ENCODE peak calls at places on chromosomes 3 and 15, in four cellular contexts. One of them, this sample, is unnamed.
A peak's percentile ranks its signal among the peaks of the same experiment; 100 is the strongest.

GRCh38 chr15:35141743-35142356 is 56.8 kb upstream of the NANOGP8 start:
- DNase-seq in HCT116: no peak
- DNase-seq in testis: no peak
- DNase-seq in fibroblast of villous mesenchyme: peak; percentile 95
- DNase-seq in this sample: no peak

GRCh38 chr3:69219101-69219708 is 96.8 kb upstream of the LMOD3 start:
- DNase-seq in HCT116: no peak
- DNase-seq in fibroblast of villous mesenchyme: no peak
- DNase-seq in testis: no peak
- DNase-seq in this sample: no peak

GRCh38 chr15:67322481-67322880 is 67.9 kb downstream of the IQCH start:
- DNase-seq in testis: no peak
- DNase-seq in HCT116: no peak
- DNase-seq in fibroblast of villous mesenchyme: no peak
- DNase-seq in this sample: no peak

GRCh38 chr3:7793786-7794185 is 707.8 kb upstream of the LMCD1 start:
- DNase-seq in HCT116: no peak
- DNase-seq in fibroblast of villous mesenchyme: no peak
- DNase-seq in testis: no peak
- DNase-seq in this sample: no peak

GRCh38 chr3:10198761-10199688 is 34.3 kb downstream of the IRAK2 start:
- DNase-seq in HCT116: no peak
- DNase-seq in testis: no peak
- DNase-seq in fibroblast of villous mesenchyme: peak; percentile 49
- DNase-seq in this sample: no peak

GRCh38 chr15:57740048-57740447 is 33.5 kb downstream of the POLR2M start:
- DNase-seq in testis: no peak
- DNase-seq in fibroblast of villous mesenchyme: no peak
- DNase-seq in HCT116: no peak
- DNase-seq in this sample: no peak

GRCh38 chr3:172201136-172201989 is 162.0 kb downstream of the FNDC3B start:
- DNase-seq in HCT116: no peak
- DNase-seq in fibroblast of villous mesenchyme: peak; percentile 95
- DNase-seq in testis: peak; percentile 60
- DNase-seq in this sample: no peak

GRCh38 chr3:193831495-193832455 is 238.8 kb downstream of the OPA1 start:
- DNase-seq in testis: no peak
- DNase-seq in fibroblast of villous mesenchyme: peak; percentile 40
- DNase-seq in HCT116: no peak
- DNase-seq in this sample: no peak

GRCh38 chr15:48467801-48468200 is 136.6 kb downstream of the DUT start:
- DNase-seq in HCT116: no peak
- DNase-seq in fibroblast of villous mesenchyme: no peak
- DNase-seq in testis: no peak
- DNase-seq in this sample: no peak

GRCh38 chr3:94303897-94304296 is 241.0 kb downstream of the NSUN3 start:
- DNase-seq in fibroblast of villous mesenchyme: no peak
- DNase-seq in HCT116: no peak
- DNase-seq in testis: peak; percentile 33
- DNase-seq in this sample: peak; percentile 6

GRCh38 chr3:147493666-147494065 is 84.5 kb downstream of the ZIC1 start:
- DNase-seq in HCT116: peak; percentile 0
- DNase-seq in testis: no peak
- DNase-seq in fibroblast of villous mesenchyme: no peak
- DNase-seq in this sample: no peak

GRCh38 chr3:141454906-141455602 is 31.8 kb upstream of the RASA2 start:
- DNase-seq in fibroblast of villous mesenchyme: peak; percentile 85
- DNase-seq in testis: no peak
- DNase-seq in HCT116: peak; percentile 70
- DNase-seq in this sample: no peak

GRCh38 chr15:50252556-50252955 is 13.0 kb downstream of the HDC start:
- DNase-seq in HCT116: no peak
- DNase-seq in testis: no peak
- DNase-seq in fibroblast of villous mesenchyme: no peak
- DNase-seq in this sample: no peak

GRCh38 chr3:65083240-65083639 is 395.4 kb upstream of the ADAMTS9 start:
- DNase-seq in testis: no peak
- DNase-seq in fibroblast of villous mesenchyme: no peak
- DNase-seq in HCT116: no peak
- DNase-seq in this sample: no peak

GRCh38 chr15:70063284-70063991 is 34.3 kb downstream of the TLE3 start:
- DNase-seq in testis: no peak
- DNase-seq in fibroblast of villous mesenchyme: no peak
- DNase-seq in HCT116: no peak
- DNase-seq in this sample: no peak

GRCh38 chr3:116161570-116162290 is 283.6 kb downstream of the LSAMP start:
- DNase-seq in testis: no peak
- DNase-seq in fibroblast of villous mesenchyme: no peak
- DNase-seq in HCT116: no peak
- DNase-seq in this sample: no peak

GRCh38 chr3:113783980-113784379 is 37.1 kb downstream of the ATP6V1A start:
- DNase-seq in testis: no peak
- DNase-seq in fibroblast of villous mesenchyme: peak; percentile 21
- DNase-seq in HCT116: no peak
- DNase-seq in this sample: no peak

GRCh38 chr3:14142567-14143270 is 17.9 kb downstream of the TMEM43 start:
- DNase-seq in fibroblast of villous mesenchyme: no peak
- DNase-seq in HCT116: no peak
- DNase-seq in testis: no peak
- DNase-seq in this sample: peak; percentile 7

GRCh38 chr15:58731756-58732535 is 17.6 kb downstream of the ADAM10 start:
- DNase-seq in HCT116: peak; percentile 72
- DNase-seq in fibroblast of villous mesenchyme: peak; percentile 80
- DNase-seq in testis: no peak
- DNase-seq in this sample: no peak

GRCh38 chr15:62958528-62958927 is 84.0 kb upstream of the TPM1 start:
- DNase-seq in testis: peak; percentile 26
- DNase-seq in fibroblast of villous mesenchyme: no peak
- DNase-seq in HCT116: no peak
- DNase-seq in this sample: no peak

GRCh38 chr3:168604767-168605166 is 509.0 kb upstream of the GOLIM4 start:
- DNase-seq in HCT116: no peak
- DNase-seq in fibroblast of villous mesenchyme: no peak
- DNase-seq in testis: no peak
- DNase-seq in this sample: no peak

GRCh38 chr3:171129827-171130226 is 103.3 kb upstream of the SLC2A2 start:
- DNase-seq in testis: no peak
- DNase-seq in HCT116: no peak
- DNase-seq in fibroblast of villous mesenchyme: no peak
- DNase-seq in this sample: no peak
- H3K4me3 ChIP-seq in testis: no peak overlapping the region
- H3K4me3 ChIP-seq in HCT116: no peak overlapping the region
- H3K4me3 ChIP-seq in fibroblast of villous mesenchyme: no peak overlapping the region
- H3K4me3 ChIP-seq in this sample: no peak overlapping the region

GRCh38 chr15:74396445-74397238 is 29.2 kb upstream of the CYP11A1 start:
- DNase-seq in fibroblast of villous mesenchyme: no peak
- DNase-seq in testis: no peak
- DNase-seq in HCT116: peak; percentile 89
- DNase-seq in this sample: peak; percentile 68
- TF ChIP-seq CTCF in fibroblast of villous mesenchyme: no peak
- TF ChIP-seq CTCF in testis: no peak
- TF ChIP-seq CTCF in HCT116: peak; percentile 6
- TF ChIP-seq CTCF in this sample: no peak

DNA sequence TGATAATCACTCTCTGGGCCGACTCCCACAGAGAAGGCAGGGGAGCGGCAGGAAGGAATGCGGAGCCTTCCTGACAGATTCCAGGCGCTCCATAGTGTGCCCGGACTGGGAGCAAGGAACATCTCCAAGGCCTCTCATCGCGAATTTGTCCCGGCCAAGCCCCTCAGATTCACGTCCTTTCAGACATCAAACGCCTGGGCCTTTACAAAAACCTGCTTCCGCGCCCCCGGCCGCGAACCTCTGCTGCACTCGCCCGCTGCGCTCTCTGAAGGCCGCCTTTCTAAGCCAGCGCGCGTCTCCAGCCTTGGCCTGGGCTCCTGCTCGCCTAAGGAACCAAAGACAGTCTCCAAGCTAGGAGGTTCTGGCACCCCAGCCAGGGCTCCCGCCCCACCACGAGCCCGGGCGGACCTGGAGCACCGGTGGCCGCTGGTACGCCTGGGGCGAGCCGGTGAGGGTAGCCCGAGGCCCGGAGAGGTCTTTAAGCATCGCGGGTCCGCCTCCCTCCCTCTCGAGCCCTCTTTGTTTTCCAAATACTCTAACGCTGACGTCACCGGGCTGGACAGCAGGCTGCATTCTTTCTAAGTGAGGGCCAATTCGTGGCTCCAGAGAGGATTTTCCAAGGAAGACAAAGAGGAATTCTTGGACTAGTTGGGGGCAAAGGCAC is 837 bp downstream of the AMOTL2 start:
- DNase-seq in testis: peak; percentile 88
- DNase-seq in fibroblast of villous mesenchyme: peak; percentile 90
- DNase-seq in HCT116: no peak
- DNase-seq in this sample: peak; percentile 77
- H3K4me3 ChIP-seq in testis: peak overlapping the region; percentile 83
- H3K4me3 ChIP-seq in fibroblast of villous mesenchyme: peak overlapping the region; percentile 93
- H3K4me3 ChIP-seq in HCT116: peak overlapping the region; percentile 92
- H3K4me3 ChIP-seq in this sample: peak overlapping the region; percentile 92

GRCh38 chr15:55799287-55800212 is 56.6 kb upstream of the PRTG start:
- DNase-seq in fibroblast of villous mesenchyme: peak; percentile 68
- DNase-seq in testis: peak; percentile 75
- DNase-seq in HCT116: peak; percentile 32
- DNase-seq in this sample: peak; percentile 68
- TF ChIP-seq CTCF in fibroblast of villous mesenchyme: peak; percentile 85
- TF ChIP-seq CTCF in testis: peak; percentile 31
- TF ChIP-seq CTCF in HCT116: peak; percentile 74
- TF ChIP-seq CTCF in this sample: peak; percentile 73

This sample was measured in Caco-2.